ENCODE peak calls at places on chromosomes 16 and 17, in nine cellular contexts. P, U, N, H, K, T, A, B and Q are unnamed samples.

GRCh38 chr17:76684756-76685155 is 26.0 kb downstream of the MXRA7 start:
- DNase-seq in H (no peak), K (no peak), N (no peak), A (no peak), P (no peak), T (no peak), U (no peak), B (no peak), Q (peak; percentile 40)

GRCh38 chr16:31138621-31139578 is 3.4 kb upstream of the PRSS8 start:
- DNase-seq in P (peak; percentile 86), T (no peak), K (peak; percentile 91), H (peak; percentile 81), A (peak; percentile 86), B (peak; percentile 83), U (peak; percentile 70), N (peak; percentile 47), Q (peak; percentile 82)

GRCh38 chr17:64572682-64573154 is 65.9 kb downstream of the CEP95 start:
- DNase-seq in U (peak; percentile 61), A (no peak), H (no peak), K (no peak), P (peak; percentile 9), B (no peak), N (no peak), T (no peak), Q (no peak)

GRCh38 chr16:80682435-80683070 is 121.8 kb downstream of the CDYL2 start:
- DNase-seq in B (no peak), N (no peak), A (no peak), U (peak; percentile 89), H (no peak), K (no peak), T (no peak), P (peak; percentile 73), Q (no peak)

GRCh38 chr17:71251276-71251675 is 869.5 kb upstream of the SOX9 start:
- DNase-seq in T (no peak), B (no peak), N (no peak), H (no peak), K (no peak), A (no peak), P (no peak), U (peak; percentile 41), Q (no peak)

GRCh38 chr16:77540656-77541055 is 105.8 kb upstream of the ADAMTS18 start:
- DNase-seq in B (no peak), P (no peak), A (no peak), K (no peak), T (no peak), U (no peak), N (no peak), H (no peak), Q (no peak)

GRCh38 chr16:67767953-67768352 is 38.4 kb downstream of the RANBP10 start:
- DNase-seq in U (peak; percentile 88), A (no peak), T (no peak), H (no peak), B (no peak), P (peak; percentile 75), N (no peak), K (no peak), Q (no peak)

GRCh38 chr17:8062435-8062806 is 23.6 kb downstream of the ALOX15B start:
- DNase-seq in B (peak; percentile 59), A (no peak), P (no peak), U (peak; percentile 25), N (no peak), H (no peak), K (no peak), T (no peak), Q (no peak)

DNA sequence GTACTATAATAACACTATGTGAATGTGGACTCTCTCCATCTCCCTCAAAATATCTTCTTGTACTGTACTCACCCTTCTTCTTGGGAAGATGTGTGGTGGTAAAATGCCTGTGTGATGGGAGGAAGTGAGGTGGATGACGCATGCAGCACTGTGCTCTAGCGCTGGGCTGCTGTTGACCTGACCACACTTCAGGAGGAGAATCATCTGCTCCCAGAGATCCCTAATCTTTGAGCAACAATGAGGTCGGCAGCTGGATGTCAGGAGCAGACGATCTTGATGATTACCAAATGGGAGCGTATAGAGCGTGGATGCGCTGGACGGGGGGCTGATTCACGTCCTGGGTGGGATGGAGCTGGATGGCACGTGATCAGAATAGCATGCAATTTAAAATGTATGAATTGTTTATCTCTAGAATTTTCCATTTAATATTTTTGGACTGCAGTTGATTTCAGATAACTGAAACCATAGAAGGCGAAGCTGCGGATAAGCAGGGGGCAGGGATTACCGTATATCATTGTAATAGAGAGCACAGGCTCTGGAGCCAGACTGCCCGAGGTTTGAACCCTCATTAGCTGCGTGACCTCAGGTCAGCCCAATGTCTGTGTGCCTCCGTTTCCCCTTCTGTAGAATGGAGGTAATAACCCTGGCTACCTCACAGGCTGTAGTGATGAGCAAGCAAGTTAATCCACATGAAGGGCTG is 23.7 kb upstream of the CYLD start:
- DNase-seq in A (no peak), K (no peak), H (no peak), N (peak; percentile 47), P (no peak), U (peak; percentile 36), B (no peak), T (peak; percentile 41), Q (no peak)
- H3K4me3 ChIP-seq in A (no peak overlapping the region), K (no peak overlapping the region), H (peak overlapping the region; percentile 49), N (no peak overlapping the region), P (no peak overlapping the region), U (no peak overlapping the region), B (no peak overlapping the region), T (peak overlapping the region; percentile 15), Q (no peak overlapping the region)

GRCh38 chr17:36935681-36936454 is 1.4 kb upstream of the LHX1 start:
- DNase-seq in K (no peak), H (no peak), N (peak; percentile 60), U (no peak), T (no peak), A (peak; percentile 85), B (no peak), P (no peak), Q (peak; percentile 86)

GRCh38 chr17:36934144-36934758 is 3.0 kb upstream of the LHX1 start:
- DNase-seq in P (no peak), U (no peak), T (no peak), B (no peak), N (peak; percentile 68), A (no peak), K (no peak), H (peak; percentile 62), Q (peak; percentile 86)

GRCh38 chr17:36933174-36934143 is 3.8 kb upstream of the LHX1 start:
- DNase-seq in H (peak; percentile 71), N (peak; percentile 52), U (no peak), P (no peak), T (no peak), A (no peak), K (no peak), B (peak; percentile 45), Q (peak; percentile 71)

GRCh38 chr17:36936455-36936934 is 780 bp upstream of the LHX1 start:
- DNase-seq in B (no peak), K (no peak), P (no peak), H (peak; percentile 55), T (no peak), A (peak; percentile 77), N (peak; percentile 84), U (no peak), Q (peak; percentile 96)

DNA sequence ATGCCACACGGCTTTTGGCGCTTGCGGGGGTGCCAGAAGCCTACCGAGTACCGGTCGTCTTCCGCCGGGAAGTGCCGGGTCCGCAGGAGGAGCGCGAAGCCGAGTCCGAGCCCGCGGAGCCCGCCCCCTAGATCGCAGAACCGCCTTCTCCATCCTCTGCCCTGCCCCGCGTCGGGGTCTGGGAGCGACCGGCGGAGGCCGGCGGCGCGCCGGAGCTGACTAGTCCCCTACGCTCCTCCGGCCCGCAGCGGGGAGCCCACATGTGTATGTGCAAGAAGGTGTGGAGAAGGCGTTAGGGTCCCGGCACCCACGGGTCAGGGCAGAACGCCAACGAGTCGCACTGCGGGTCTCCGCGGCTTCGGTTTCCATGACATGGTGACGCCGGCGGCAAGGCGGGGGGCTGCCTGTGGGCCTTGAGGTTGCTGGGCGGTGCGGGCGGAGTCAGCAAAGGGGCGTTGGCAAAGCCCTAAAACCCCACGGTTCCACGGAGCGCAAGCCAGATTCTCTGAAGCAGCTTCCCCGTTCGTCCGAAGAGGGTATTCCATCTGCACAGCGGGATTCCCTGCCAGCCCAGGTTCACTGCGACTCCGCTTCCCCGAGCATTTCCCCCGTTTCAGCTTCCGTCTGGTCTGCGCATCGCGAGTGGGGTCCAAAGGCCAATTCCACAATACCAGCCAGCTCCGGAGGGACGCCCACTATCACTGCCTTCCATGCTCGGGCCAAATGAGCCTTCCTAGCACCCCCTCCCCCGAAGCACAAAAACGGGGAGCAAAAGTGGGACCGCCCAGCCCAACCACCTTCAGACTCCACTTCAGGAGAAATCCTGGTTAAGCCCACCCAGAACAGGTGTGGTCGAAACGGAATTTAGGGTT is 2.3 kb upstream of the LHX1 start:
- DNase-seq in P (no peak), B (no peak), H (no peak), N (peak; percentile 84), T (no peak), K (no peak), U (no peak), A (peak; percentile 83), Q (peak; percentile 93)
- H3K4me3 ChIP-seq in P (no peak overlapping the region), B (no peak overlapping the region), H (peak overlapping the region; percentile 59), N (peak overlapping the region; percentile 14), T (peak overlapping the region; percentile 2), K (peak overlapping the region; percentile 23), U (no peak overlapping the region), A (no peak overlapping the region), Q (peak overlapping the region; percentile 70)

DNA sequence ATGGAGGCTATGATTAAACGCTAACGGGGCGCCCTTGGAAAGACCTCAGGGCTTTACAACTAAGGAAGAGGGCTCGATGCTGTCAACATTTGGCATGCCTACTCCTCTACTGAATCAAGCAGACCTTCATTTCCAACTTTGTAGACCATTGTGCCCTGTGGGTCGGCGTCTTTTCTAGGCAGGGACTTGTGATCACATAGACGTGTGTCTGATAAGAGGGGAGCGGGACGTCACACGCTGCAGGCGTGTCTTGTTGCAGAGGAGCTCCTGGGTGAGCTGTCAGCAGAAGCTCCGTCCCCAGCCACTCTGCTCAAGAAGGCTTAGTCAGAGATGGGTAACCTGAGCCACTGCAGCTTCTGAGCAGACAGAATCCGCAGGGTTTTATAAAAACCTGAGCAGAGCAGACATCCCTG is 2.8 kb downstream of the MAPK8IP3 start:
- DNase-seq in U (peak; percentile 86), B (no peak), N (no peak), A (no peak), K (no peak), P (peak; percentile 44), T (no peak), H (no peak), Q (no peak)
- H3K4me3 ChIP-seq in U (no peak overlapping the region), B (no peak overlapping the region), N (no peak overlapping the region), A (no peak overlapping the region), K (no peak overlapping the region), P (no peak overlapping the region), T (no peak overlapping the region), H (peak overlapping the region; percentile 0), Q (no peak overlapping the region)

DNA sequence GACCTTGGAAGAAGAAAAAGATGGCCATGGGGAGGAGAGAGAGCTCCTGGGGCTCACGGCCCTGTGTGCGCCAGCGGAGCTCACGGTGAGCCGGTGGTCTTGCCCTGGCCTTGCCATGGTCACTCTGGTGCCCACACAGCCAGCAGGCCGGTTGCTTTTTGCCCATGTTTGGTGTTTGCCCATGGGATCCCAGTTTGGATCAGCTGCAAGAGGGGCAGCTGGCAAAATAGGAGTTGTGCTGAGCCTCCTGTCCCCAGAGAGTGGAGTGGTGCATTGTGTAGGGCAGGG is 1.6 kb downstream of the NHERF1 start:
- DNase-seq in B (no peak), K (no peak), H (no peak), U (no peak), N (no peak), A (no peak), T (no peak), P (no peak), Q (no peak)
- H3K4me3 ChIP-seq in B (peak overlapping the region; percentile 85), K (peak overlapping the region; percentile 84), H (peak overlapping the region; percentile 88), U (peak overlapping the region; percentile 87), N (peak overlapping the region; percentile 90), A (peak overlapping the region; percentile 72), T (peak overlapping the region; percentile 77), P (peak overlapping the region; percentile 100), Q (peak overlapping the region; percentile 93)